ENCODE peak calls at places on chromosomes 16 and 17, in eight cellular contexts. N is NB4, Y is GM12878, J is coronary artery, D is cardiac fibroblast, I is ascending aorta, R is dorsolateral prefrontal cortex, L is suprapubic skin. T is an unnamed sample.

GRCh38 chr17:20157078-20157360 is 147.9 kb downstream of the SPECC1 start:
- DNase-seq in D (no peak), Y (no peak), I (no peak), J (no peak), N (no peak), L (no peak), R (no peak), T (no peak)

GRCh38 chr17:66304304-66305174 is 2.1 kb downstream of the PRKCA start:
- DNase-seq in L (no peak), N (peak; percentile 63), Y (no peak), I (no peak), D (peak; percentile 47), J (no peak), R (no peak), T (no peak)

GRCh38 chr17:30964878-30965277 is 6.0 kb upstream of the RNF135 start:
- DNase-seq in I (peak; percentile 27), D (peak; percentile 50), J (no peak), N (no peak), L (peak; percentile 5), R (no peak), Y (no peak), T (no peak)

GRCh38 chr17:56640116-56640515 is 46.6 kb downstream of the NOG start:
- DNase-seq in J (no peak), N (peak; percentile 11), L (no peak), I (no peak), R (no peak), D (no peak), Y (no peak), T (no peak)

GRCh38 chr17:40850287-40850972 is 16.6 kb downstream of the KRT12 start:
- DNase-seq in Y (no peak), I (no peak), N (no peak), L (no peak), D (peak; percentile 30), R (no peak), J (no peak), T (no peak)

GRCh38 chr17:76360461-76360860 is 6.7 kb upstream of the PRPSAP1 start:
- DNase-seq in I (no peak), Y (no peak), J (no peak), L (no peak), R (no peak), D (no peak), N (no peak), T (no peak)

GRCh38 chr16:49464093-49464492 is 90.5 kb downstream of the C16orf78 start:
- DNase-seq in R (no peak), L (peak; percentile 16), I (peak; percentile 1), J (no peak), N (no peak), Y (no peak), D (no peak), T (no peak)

GRCh38 chr17:57569860-57570259 is 175.2 kb downstream of the CCDC182 start:
- DNase-seq in L (no peak), I (no peak), N (no peak), R (no peak), J (no peak), D (no peak), Y (no peak), T (no peak)

GRCh38 chr17:80347536-80347935 is 67.4 kb upstream of the ENDOV start:
- DNase-seq in D (no peak), L (peak; percentile 44), J (no peak), R (no peak), N (no peak), I (no peak), Y (no peak), T (no peak)

GRCh38 chr16:65120811-65121721 is 797 bp downstream of the CDH11 start:
- DNase-seq in L (peak; percentile 64), J (peak; percentile 82), I (peak; percentile 68), R (peak; percentile 55), D (peak; percentile 56), N (no peak), Y (no peak), T (no peak)

GRCh38 chr16:31079342-31079944 is 5.2 kb downstream of the ZNF646 start:
- DNase-seq in J (no peak), L (no peak), I (no peak), N (peak; percentile 95), R (no peak), Y (no peak), D (no peak), T (no peak)

GRCh38 chr16:31291376-31291775 is 31.6 kb downstream of the ITGAM start:
- DNase-seq in Y (no peak), L (no peak), J (no peak), R (no peak), I (no peak), D (no peak), N (no peak), T (no peak)

GRCh38 chr17:42844271-42844670 is at the start of gene AOC2:
- DNase-seq in J (peak; percentile 17), I (no peak), L (no peak), D (no peak), R (no peak), N (no peak), Y (no peak), T (no peak)

GRCh38 chr17:35170968-35171771 is 23.0 kb downstream of the SLC35G3 start:
- DNase-seq in J (no peak), N (peak; percentile 23), L (no peak), D (peak; percentile 56), R (no peak), Y (no peak), I (peak; percentile 55), T (peak; percentile 11)

GRCh38 chr16:79971237-79971572 is 370.7 kb upstream of the MAF start:
- DNase-seq in D (no peak), Y (no peak), J (no peak), I (no peak), L (no peak), R (no peak), N (no peak), T (no peak)

GRCh38 chr17:319266-319665 is 33.3 kb downstream of the RPH3AL start:
- DNase-seq in D (no peak), J (no peak), N (no peak), I (no peak), Y (no peak), R (peak; percentile 33), L (peak; percentile 30), T (no peak)

GRCh38 chr17:50331085-50331791 is 14.7 kb upstream of the XYLT2 start:
- DNase-seq in Y (no peak), N (no peak), R (no peak), D (peak; percentile 95), L (no peak), J (no peak), I (no peak), T (peak; percentile 36)

GRCh38 chr16:85605912-85606841 is 6.9 kb upstream of the GSE1 start:
- DNase-seq in I (no peak), J (no peak), D (no peak), Y (no peak), N (no peak), L (no peak), R (no peak), T (no peak)

GRCh38 chr16:85602402-85602801 is 10.7 kb upstream of the GSE1 start:
- DNase-seq in J (no peak), R (no peak), L (no peak), I (no peak), N (no peak), D (no peak), Y (no peak), T (no peak)

GRCh38 chr16:85602831-85603755 is 10.0 kb upstream of the GSE1 start:
- DNase-seq in Y (no peak), J (no peak), D (no peak), L (no peak), N (no peak), R (no peak), I (no peak), T (peak; percentile 58)

GRCh38 chr16:85605051-85605911 is 7.8 kb upstream of the GSE1 start:
- DNase-seq in I (no peak), D (no peak), L (no peak), J (no peak), R (no peak), Y (no peak), N (no peak), T (no peak)

GRCh38 chr16:85604145-85604705 is 8.9 kb upstream of the GSE1 start:
- DNase-seq in R (no peak), L (no peak), N (no peak), J (no peak), Y (no peak), I (no peak), D (no peak), T (no peak)
- H3K4me3 ChIP-seq in R (no peak overlapping the region), L (no peak overlapping the region), N (no peak overlapping the region), J (no peak overlapping the region), Y (no peak overlapping the region), I (no peak overlapping the region), D (no peak overlapping the region), T (no peak overlapping the region)

DNA sequence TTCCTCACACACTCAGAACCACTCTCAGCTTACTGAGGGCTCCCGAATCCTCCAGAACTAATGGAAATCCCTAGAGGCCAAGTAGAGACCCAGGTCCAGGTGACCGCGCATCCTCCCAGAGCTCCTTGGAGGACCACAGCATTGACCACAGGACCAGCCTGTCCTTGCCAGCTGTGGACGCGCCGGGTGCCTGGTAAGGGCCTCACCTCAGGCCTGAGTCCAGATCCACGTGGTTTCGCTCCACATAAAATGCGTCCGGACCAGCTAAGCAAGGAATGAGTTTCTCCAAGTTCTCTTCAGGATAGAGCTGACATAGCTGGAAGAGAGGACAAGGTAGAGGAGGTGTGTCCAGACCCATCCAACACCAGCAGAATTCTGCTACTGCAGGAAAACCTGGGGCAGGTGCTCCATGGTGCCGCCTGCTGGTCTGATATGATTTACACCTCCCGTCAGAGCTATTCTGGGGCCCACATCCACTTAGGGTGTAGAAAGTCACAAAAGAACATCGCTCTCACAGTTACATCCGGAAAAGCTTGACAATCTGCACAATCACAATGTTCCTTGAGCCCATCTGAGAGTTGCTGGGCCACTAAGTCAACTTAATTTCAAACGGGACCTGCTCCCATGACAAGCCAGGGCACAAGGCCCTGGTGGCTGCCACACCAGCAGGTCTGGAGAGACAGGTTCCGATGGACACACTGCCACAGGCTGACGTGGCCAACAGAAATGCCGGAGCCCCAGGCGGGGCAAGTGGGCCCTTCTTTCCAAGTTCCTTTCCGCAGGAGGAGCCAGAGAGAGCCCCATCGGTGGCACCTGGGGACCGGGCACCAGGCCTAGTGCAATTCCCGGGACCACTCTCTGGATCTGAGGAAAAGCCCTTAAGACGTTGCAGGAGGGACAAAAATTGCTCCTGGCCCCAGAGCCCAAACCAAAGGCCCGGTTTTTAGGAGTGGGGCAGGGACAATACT is 28.5 kb downstream of the MAP1LC3B start:
- DNase-seq in J (no peak), D (no peak), R (no peak), L (no peak), I (no peak), Y (no peak), N (no peak), T (no peak)
- TF ChIP-seq CTCF in J (no peak), D (peak; percentile 17), R (no peak), L (no peak), I (no peak), Y (peak; percentile 35), N (peak; percentile 50), T (peak; percentile 22)

GRCh38 chr16:8952281-8952751 is 11.4 kb downstream of the USP7 start:
- DNase-seq in Y (no peak), N (no peak), D (no peak), I (no peak), J (no peak), R (no peak), L (no peak), T (no peak)
- H3K4me3 ChIP-seq in Y (no peak overlapping the region), N (no peak overlapping the region), D (no peak overlapping the region), I (no peak overlapping the region), J (no peak overlapping the region), R (no peak overlapping the region), L (no peak overlapping the region), T (no peak overlapping the region)

DNA sequence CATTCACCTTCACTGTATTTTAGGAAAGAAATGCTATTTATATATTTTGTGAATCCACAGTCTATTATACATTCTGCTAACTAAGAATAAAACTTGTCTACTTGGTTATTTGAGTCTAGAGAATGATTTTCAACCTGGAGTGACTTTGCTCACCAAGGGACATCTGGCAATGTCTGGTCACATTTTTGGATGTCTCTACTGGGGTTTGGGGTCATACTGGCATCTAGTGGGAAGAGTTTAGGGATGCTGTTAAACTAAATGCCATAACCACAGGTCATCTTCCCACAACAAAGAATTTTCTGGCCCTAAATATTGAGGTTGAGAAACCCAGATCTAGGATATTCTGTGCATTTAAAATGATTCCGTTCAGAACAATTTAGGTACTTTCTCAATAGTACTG is 26.0 kb downstream of the KCNJ16 start:
- DNase-seq in I (no peak), J (no peak), L (no peak), D (peak; percentile 42), N (no peak), R (no peak), Y (no peak), T (no peak)
- TF ChIP-seq CTCF in I (no peak), J (no peak), L (no peak), D (no peak), N (no peak), R (no peak), Y (no peak), T (no peak)

T was measured in GM12865.